ENCODE peak calls at places on chromosomes 16 and 17, in eight cellular contexts. One of them, this sample, is unnamed.

GRCh38 chr17:29572691-29573557 is 4.4 kb downstream of the TP53I13 start:
- DNase-seq in endodermal cell: peak
- DNase-seq in HFF-Myc: no peak
- DNase-seq in GM12865: peak
- DNase-seq in gastrocnemius medialis: no peak
- DNase-seq in dorsolateral prefrontal cortex: peak
- DNase-seq in heart left ventricle: peak
- DNase-seq in body of pancreas: peak
- DNase-seq in this sample: no peak

GRCh38 chr17:57562231-57562630 is 182.9 kb downstream of the CCDC182 start:
- DNase-seq in endodermal cell: no peak
- DNase-seq in HFF-Myc: no peak
- DNase-seq in GM12865: no peak
- DNase-seq in gastrocnemius medialis: no peak
- DNase-seq in dorsolateral prefrontal cortex: peak
- DNase-seq in heart left ventricle: no peak
- DNase-seq in body of pancreas: no peak
- DNase-seq in this sample: no peak

GRCh38 chr16:89363621-89364393 is 126.6 kb downstream of the ANKRD11 start:
- DNase-seq in endodermal cell: peak
- DNase-seq in HFF-Myc: peak
- DNase-seq in GM12865: peak
- DNase-seq in gastrocnemius medialis: no peak
- DNase-seq in dorsolateral prefrontal cortex: no peak
- DNase-seq in heart left ventricle: no peak
- DNase-seq in body of pancreas: peak
- DNase-seq in this sample: no peak

GRCh38 chr17:44186307-44187130 is at the start of gene TMUB2:
- DNase-seq in endodermal cell: peak
- DNase-seq in HFF-Myc: peak
- DNase-seq in GM12865: peak
- DNase-seq in gastrocnemius medialis: peak
- DNase-seq in dorsolateral prefrontal cortex: peak
- DNase-seq in heart left ventricle: peak
- DNase-seq in body of pancreas: peak
- DNase-seq in this sample: peak

GRCh38 chr17:13725286-13725990 is 123.7 kb upstream of the HS3ST3A1 start:
- DNase-seq in endodermal cell: no peak
- DNase-seq in HFF-Myc: peak
- DNase-seq in GM12865: no peak
- DNase-seq in gastrocnemius medialis: no peak
- DNase-seq in dorsolateral prefrontal cortex: no peak
- DNase-seq in heart left ventricle: no peak
- DNase-seq in body of pancreas: no peak
- DNase-seq in this sample: no peak

GRCh38 chr17:20315821-20316220 is 151.5 kb downstream of the LGALS9B start:
- DNase-seq in endodermal cell: no peak
- DNase-seq in HFF-Myc: no peak
- DNase-seq in GM12865: no peak
- DNase-seq in gastrocnemius medialis: no peak
- DNase-seq in dorsolateral prefrontal cortex: no peak
- DNase-seq in heart left ventricle: no peak
- DNase-seq in body of pancreas: no peak
- DNase-seq in this sample: no peak

GRCh38 chr17:74821655-74822328 is 37.9 kb downstream of the GRIN2C start:
- DNase-seq in endodermal cell: no peak
- DNase-seq in HFF-Myc: no peak
- DNase-seq in GM12865: no peak
- DNase-seq in gastrocnemius medialis: no peak
- DNase-seq in dorsolateral prefrontal cortex: no peak
- DNase-seq in heart left ventricle: no peak
- DNase-seq in body of pancreas: no peak
- DNase-seq in this sample: no peak

GRCh38 chr16:70774261-70774660 is 26.7 kb downstream of the VAC14 start:
- DNase-seq in endodermal cell: no peak
- DNase-seq in HFF-Myc: no peak
- DNase-seq in GM12865: no peak
- DNase-seq in gastrocnemius medialis: no peak
- DNase-seq in dorsolateral prefrontal cortex: no peak
- DNase-seq in heart left ventricle: no peak
- DNase-seq in body of pancreas: no peak
- DNase-seq in this sample: peak

GRCh38 chr16:27446721-27447120 is 44.7 kb downstream of the IL21R start:
- DNase-seq in endodermal cell: no peak
- DNase-seq in HFF-Myc: no peak
- DNase-seq in GM12865: peak
- DNase-seq in gastrocnemius medialis: no peak
- DNase-seq in dorsolateral prefrontal cortex: no peak
- DNase-seq in heart left ventricle: no peak
- DNase-seq in body of pancreas: no peak
- DNase-seq in this sample: no peak

GRCh38 chr17:33175565-33175964 is 117.5 kb downstream of the ASIC2 start:
- DNase-seq in endodermal cell: no peak
- DNase-seq in HFF-Myc: no peak
- DNase-seq in GM12865: no peak
- DNase-seq in gastrocnemius medialis: no peak
- DNase-seq in dorsolateral prefrontal cortex: no peak
- DNase-seq in heart left ventricle: no peak
- DNase-seq in body of pancreas: no peak
- DNase-seq in this sample: no peak

GRCh38 chr16:11183951-11184350 is 72.1 kb downstream of the SOCS1 start:
- DNase-seq in endodermal cell: no peak
- DNase-seq in HFF-Myc: no peak
- DNase-seq in GM12865: no peak
- DNase-seq in gastrocnemius medialis: no peak
- DNase-seq in dorsolateral prefrontal cortex: no peak
- DNase-seq in heart left ventricle: no peak
- DNase-seq in body of pancreas: no peak
- DNase-seq in this sample: no peak

GRCh38 chr16:64144612-64145011 is 977.3 kb downstream of the CDH11 start:
- DNase-seq in endodermal cell: no peak
- DNase-seq in HFF-Myc: no peak
- DNase-seq in GM12865: no peak
- DNase-seq in gastrocnemius medialis: no peak
- DNase-seq in dorsolateral prefrontal cortex: no peak
- DNase-seq in heart left ventricle: no peak
- DNase-seq in body of pancreas: no peak
- DNase-seq in this sample: no peak

GRCh38 chr17:32007463-32008298 is 498 bp downstream of the LRRC37B start:
- DNase-seq in endodermal cell: peak
- DNase-seq in HFF-Myc: no peak
- DNase-seq in GM12865: peak
- DNase-seq in gastrocnemius medialis: peak
- DNase-seq in dorsolateral prefrontal cortex: peak
- DNase-seq in heart left ventricle: peak
- DNase-seq in body of pancreas: peak
- DNase-seq in this sample: no peak

GRCh38 chr16:81405702-81406113 is 38.9 kb upstream of the CMIP start:
- DNase-seq in endodermal cell: peak
- DNase-seq in HFF-Myc: peak
- DNase-seq in GM12865: no peak
- DNase-seq in gastrocnemius medialis: no peak
- DNase-seq in dorsolateral prefrontal cortex: no peak
- DNase-seq in heart left ventricle: no peak
- DNase-seq in body of pancreas: peak
- DNase-seq in this sample: peak

GRCh38 chr16:75110637-75111513 is 5.7 kb downstream of the LDHD start:
- DNase-seq in endodermal cell: peak
- DNase-seq in HFF-Myc: peak
- DNase-seq in GM12865: peak
- DNase-seq in gastrocnemius medialis: peak
- DNase-seq in dorsolateral prefrontal cortex: peak
- DNase-seq in heart left ventricle: peak
- DNase-seq in body of pancreas: peak
- DNase-seq in this sample: no peak

GRCh38 chr17:5706835-5707234 is 122.5 kb upstream of the NLRP1 start:
- DNase-seq in endodermal cell: peak
- DNase-seq in HFF-Myc: peak
- DNase-seq in GM12865: peak
- DNase-seq in gastrocnemius medialis: peak
- DNase-seq in dorsolateral prefrontal cortex: peak
- DNase-seq in heart left ventricle: peak
- DNase-seq in body of pancreas: peak
- DNase-seq in this sample: no peak

GRCh38 chr17:5707482-5707881 is 123.2 kb upstream of the NLRP1 start:
- DNase-seq in endodermal cell: peak
- DNase-seq in HFF-Myc: no peak
- DNase-seq in GM12865: no peak
- DNase-seq in gastrocnemius medialis: no peak
- DNase-seq in dorsolateral prefrontal cortex: no peak
- DNase-seq in heart left ventricle: no peak
- DNase-seq in body of pancreas: no peak
- DNase-seq in this sample: no peak

GRCh38 chr17:5705876-5706420 is 121.6 kb upstream of the NLRP1 start:
- DNase-seq in endodermal cell: peak
- DNase-seq in HFF-Myc: no peak
- DNase-seq in GM12865: no peak
- DNase-seq in gastrocnemius medialis: no peak
- DNase-seq in dorsolateral prefrontal cortex: no peak
- DNase-seq in heart left ventricle: no peak
- DNase-seq in body of pancreas: no peak
- DNase-seq in this sample: no peak

GRCh38 chr17:5703736-5704135 is 119.4 kb upstream of the NLRP1 start:
- DNase-seq in endodermal cell: peak
- DNase-seq in HFF-Myc: no peak
- DNase-seq in GM12865: no peak
- DNase-seq in gastrocnemius medialis: no peak
- DNase-seq in dorsolateral prefrontal cortex: no peak
- DNase-seq in heart left ventricle: no peak
- DNase-seq in body of pancreas: no peak
- DNase-seq in this sample: no peak

DNA sequence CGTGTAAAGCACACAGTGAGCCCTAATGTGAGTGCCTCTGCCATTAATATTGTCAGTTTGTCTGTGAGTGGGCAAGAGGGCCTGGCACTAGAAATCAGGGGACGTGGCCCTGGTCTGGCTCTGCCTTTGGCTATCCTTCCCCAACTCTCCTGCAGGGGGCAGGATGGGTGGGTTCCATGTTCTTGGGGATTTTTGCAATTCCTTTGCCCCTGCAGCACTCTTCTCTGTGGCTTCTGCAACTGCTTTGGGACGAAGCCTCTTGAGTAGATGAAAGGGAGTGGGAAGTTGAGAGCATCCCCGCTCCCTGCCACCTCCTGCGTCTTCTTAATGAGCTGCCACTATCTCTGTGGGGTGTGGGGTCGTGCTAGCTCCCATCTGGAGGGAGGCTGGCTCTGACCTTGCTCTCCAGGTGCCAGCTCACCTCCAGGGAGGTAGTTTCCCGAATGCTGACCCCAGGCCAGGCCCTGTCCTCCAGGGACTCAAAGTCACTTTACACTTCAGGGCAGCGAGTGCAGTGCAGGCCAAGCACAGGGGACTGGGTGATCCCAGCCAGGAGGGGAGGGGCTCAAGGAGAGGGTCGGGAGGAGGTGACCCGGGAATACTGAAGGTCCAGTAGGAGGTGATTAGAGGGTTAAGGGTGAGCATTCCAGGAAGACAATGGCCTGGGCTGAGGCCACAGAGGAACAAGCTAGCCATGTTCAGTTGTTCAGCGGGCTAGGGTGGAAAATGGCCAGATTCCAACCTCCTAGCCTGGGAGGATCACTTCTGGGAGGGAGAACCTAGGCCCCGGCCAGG is 121.0 kb upstream of the NLRP1 start:
- DNase-seq in endodermal cell: peak
- DNase-seq in HFF-Myc: no peak
- DNase-seq in GM12865: peak
- DNase-seq in gastrocnemius medialis: no peak
- DNase-seq in dorsolateral prefrontal cortex: no peak
- DNase-seq in heart left ventricle: no peak
- DNase-seq in body of pancreas: no peak
- DNase-seq in this sample: no peak
- TF ChIP-seq CTCF in endodermal cell: peak
- TF ChIP-seq CTCF in HFF-Myc: peak
- TF ChIP-seq CTCF in GM12865: peak
- TF ChIP-seq CTCF in gastrocnemius medialis: no peak
- TF ChIP-seq CTCF in dorsolateral prefrontal cortex: peak
- TF ChIP-seq CTCF in heart left ventricle: no peak
- TF ChIP-seq CTCF in body of pancreas: no peak
- TF ChIP-seq CTCF in this sample: peak

GRCh38 chr17:42180922-42181850 is at the start of gene KCNH4:
- DNase-seq in endodermal cell: peak
- DNase-seq in HFF-Myc: no peak
- DNase-seq in GM12865: peak
- DNase-seq in gastrocnemius medialis: peak
- DNase-seq in dorsolateral prefrontal cortex: peak
- DNase-seq in heart left ventricle: peak
- DNase-seq in body of pancreas: peak
- DNase-seq in this sample: no peak

GRCh38 chr17:42183741-42184711 is 1.2 kb downstream of the HCRT start:
- DNase-seq in endodermal cell: peak
- DNase-seq in HFF-Myc: no peak
- DNase-seq in GM12865: peak
- DNase-seq in gastrocnemius medialis: peak
- DNase-seq in dorsolateral prefrontal cortex: peak
- DNase-seq in heart left ventricle: peak
- DNase-seq in body of pancreas: peak
- DNase-seq in this sample: no peak

GRCh38 chr17:42181851-42182207 is 887 bp upstream of the KCNH4 start:
- DNase-seq in endodermal cell: no peak
- DNase-seq in HFF-Myc: no peak
- DNase-seq in GM12865: no peak
- DNase-seq in gastrocnemius medialis: no peak
- DNase-seq in dorsolateral prefrontal cortex: no peak
- DNase-seq in heart left ventricle: no peak
- DNase-seq in body of pancreas: no peak
- DNase-seq in this sample: no peak

GRCh38 chr17:42184717-42185496 is at the start of gene HCRT:
- DNase-seq in endodermal cell: no peak
- DNase-seq in HFF-Myc: no peak
- DNase-seq in GM12865: no peak
- DNase-seq in gastrocnemius medialis: no peak
- DNase-seq in dorsolateral prefrontal cortex: no peak
- DNase-seq in heart left ventricle: no peak
- DNase-seq in body of pancreas: no peak
- DNase-seq in this sample: no peak

GRCh38 chr17:42182927-42183734 is 2.1 kb downstream of the HCRT start:
- DNase-seq in endodermal cell: no peak
- DNase-seq in HFF-Myc: peak
- DNase-seq in GM12865: no peak
- DNase-seq in gastrocnemius medialis: no peak
- DNase-seq in dorsolateral prefrontal cortex: no peak
- DNase-seq in heart left ventricle: no peak
- DNase-seq in body of pancreas: no peak
- DNase-seq in this sample: no peak
- H3K4me3 ChIP-seq in endodermal cell: peak
- H3K4me3 ChIP-seq in HFF-Myc: peak
- H3K4me3 ChIP-seq in GM12865: peak
- H3K4me3 ChIP-seq in gastrocnemius medialis: peak
- H3K4me3 ChIP-seq in dorsolateral prefrontal cortex: peak
- H3K4me3 ChIP-seq in heart left ventricle: no peak
- H3K4me3 ChIP-seq in body of pancreas: peak
- H3K4me3 ChIP-seq in this sample: peak

GRCh38 chr17:71830916-71831315 is 289.9 kb upstream of the SOX9 start:
- DNase-seq in endodermal cell: peak
- DNase-seq in HFF-Myc: no peak
- DNase-seq in GM12865: no peak
- DNase-seq in gastrocnemius medialis: no peak
- DNase-seq in dorsolateral prefrontal cortex: no peak
- DNase-seq in heart left ventricle: no peak
- DNase-seq in body of pancreas: no peak
- DNase-seq in this sample: no peak
- TF ChIP-seq CTCF in endodermal cell: peak
- TF ChIP-seq CTCF in HFF-Myc: no peak
- TF ChIP-seq CTCF in GM12865: no peak
- TF ChIP-seq CTCF in gastrocnemius medialis: no peak
- TF ChIP-seq CTCF in dorsolateral prefrontal cortex: no peak
- TF ChIP-seq CTCF in heart left ventricle: no peak
- TF ChIP-seq CTCF in body of pancreas: no peak
- TF ChIP-seq CTCF in this sample: no peak

GRCh38 chr16:67430504-67431076 is 331 bp upstream of the HSD11B2 start:
- DNase-seq in endodermal cell: no peak
- DNase-seq in HFF-Myc: no peak
- DNase-seq in GM12865: peak
- DNase-seq in gastrocnemius medialis: no peak
- DNase-seq in dorsolateral prefrontal cortex: no peak
- DNase-seq in heart left ventricle: no peak
- DNase-seq in body of pancreas: no peak
- DNase-seq in this sample: no peak
- H3K4me3 ChIP-seq in endodermal cell: peak
- H3K4me3 ChIP-seq in HFF-Myc: peak
- H3K4me3 ChIP-seq in GM12865: no peak
- H3K4me3 ChIP-seq in gastrocnemius medialis: peak
- H3K4me3 ChIP-seq in dorsolateral prefrontal cortex: peak
- H3K4me3 ChIP-seq in heart left ventricle: peak
- H3K4me3 ChIP-seq in body of pancreas: peak
- H3K4me3 ChIP-seq in this sample: peak